ENCODE peak calls at places on chromosomes 4 and X, in six cellular contexts. One of them, this sample, is unnamed.

GRCh38 chr4:17173300-17173699 is 274.9 kb upstream of the LDB2 start:
- DNase-seq in NCI-H1092: no peak
- DNase-seq in KBM-7: no peak
- DNase-seq in ACHN: no peak
- DNase-seq in ELR: no peak
- DNase-seq in iPS-NIHi11: peak; percentile 38
- DNase-seq in this sample: no peak

GRCh38 chrX:10098235-10098819 is 58.4 kb upstream of the CLCN4 start:
- DNase-seq in NCI-H1092: no peak
- DNase-seq in KBM-7: no peak
- DNase-seq in ACHN: no peak
- DNase-seq in ELR: no peak
- DNase-seq in iPS-NIHi11: no peak
- DNase-seq in this sample: no peak

GRCh38 chrX:54301516-54301915 is 56.3 kb downstream of the WNK3 start:
- DNase-seq in NCI-H1092: no peak
- DNase-seq in KBM-7: no peak
- DNase-seq in ACHN: no peak
- DNase-seq in ELR: no peak
- DNase-seq in iPS-NIHi11: no peak
- DNase-seq in this sample: no peak

GRCh38 chr4:82583897-82584604 is 22.3 kb upstream of the TMEM150C start:
- DNase-seq in NCI-H1092: no peak
- DNase-seq in KBM-7: no peak
- DNase-seq in ACHN: no peak
- DNase-seq in ELR: no peak
- DNase-seq in iPS-NIHi11: no peak
- DNase-seq in this sample: no peak

GRCh38 chr4:81106150-81106549 is 75.6 kb downstream of the BMP3 start:
- DNase-seq in NCI-H1092: no peak
- DNase-seq in KBM-7: no peak
- DNase-seq in ACHN: no peak
- DNase-seq in ELR: no peak
- DNase-seq in iPS-NIHi11: no peak
- DNase-seq in this sample: no peak

GRCh38 chrX:139158256-139158655 is 372.3 kb upstream of the F9 start:
- DNase-seq in NCI-H1092: no peak
- DNase-seq in KBM-7: no peak
- DNase-seq in ACHN: no peak
- DNase-seq in ELR: no peak
- DNase-seq in iPS-NIHi11: no peak
- DNase-seq in this sample: no peak

GRCh38 chrX:119062750-119063374 is 9.9 kb upstream of the CT47C1 start:
- DNase-seq in NCI-H1092: no peak
- DNase-seq in KBM-7: no peak
- DNase-seq in ACHN: no peak
- DNase-seq in ELR: no peak
- DNase-seq in iPS-NIHi11: peak; percentile 55
- DNase-seq in this sample: no peak

GRCh38 chr4:22672944-22673343 is 19.8 kb upstream of the GBA3 start:
- DNase-seq in NCI-H1092: no peak
- DNase-seq in KBM-7: no peak
- DNase-seq in ACHN: no peak
- DNase-seq in ELR: no peak
- DNase-seq in iPS-NIHi11: no peak
- DNase-seq in this sample: no peak

GRCh38 chr4:76620723-76621463 is 185.9 kb downstream of the SHROOM3 start:
- DNase-seq in NCI-H1092: no peak
- DNase-seq in KBM-7: no peak
- DNase-seq in ACHN: no peak
- DNase-seq in ELR: no peak
- DNase-seq in iPS-NIHi11: no peak
- DNase-seq in this sample: peak; percentile 45

GRCh38 chr4:1667273-1667672 is 16.8 kb downstream of the FAM53A start:
- DNase-seq in NCI-H1092: no peak
- DNase-seq in KBM-7: no peak
- DNase-seq in ACHN: no peak
- DNase-seq in ELR: no peak
- DNase-seq in iPS-NIHi11: no peak
- DNase-seq in this sample: no peak

GRCh38 chr4:1417522-1418390 is 11.5 kb upstream of the NKX1-1 start:
- DNase-seq in NCI-H1092: no peak
- DNase-seq in KBM-7: no peak
- DNase-seq in ACHN: no peak
- DNase-seq in ELR: no peak
- DNase-seq in iPS-NIHi11: peak; percentile 20
- DNase-seq in this sample: no peak

GRCh38 chrX:49840679-49841078 is 11.6 kb downstream of the PAGE4 start:
- DNase-seq in NCI-H1092: peak; percentile 90
- DNase-seq in KBM-7: peak; percentile 62
- DNase-seq in ACHN: peak; percentile 69
- DNase-seq in ELR: peak; percentile 74
- DNase-seq in iPS-NIHi11: peak; percentile 70
- DNase-seq in this sample: peak; percentile 80

This sample was measured in DMS153.